ENCODE peak calls at places on chromosome 1, in eight cellular contexts. A is hepatocyte, O is mammary epithelial cell, M is tibial nerve, B is lower lobe of right lung, H is right atrium auricular region, Z is tibial artery, L is A549. G is an unnamed sample. For H3K4me1 and H3K9me3, the result is how much of the 10 kb centered on the place peaks cover.

GRCh38 chr1:63628607-63629006 is 35.4 kb downstream of the PGM1 start:
- DNase-seq in H (no peak), L (no peak), O (peak), Z (no peak), B (no peak), A (no peak), M (no peak), G (no peak)

GRCh38 chr1:153779781-153780541 is 4.8 kb downstream of the SLC27A3 start:
- DNase-seq in A (no peak), M (no peak), O (no peak), H (no peak), Z (no peak), B (peak), L (no peak), G (peak)

GRCh38 chr1:224170748-224171478 is 12.1 kb upstream of the DEGS1 start:
- DNase-seq in H (no peak), O (peak), B (peak), M (no peak), Z (no peak), A (no peak), L (peak), G (peak)

GRCh38 chr1:941588-942383 is 17.3 kb downstream of the NOC2L start:
- DNase-seq in M (no peak), L (peak), O (peak), B (peak), A (peak), Z (peak), H (peak), G (peak)

GRCh38 chr1:85398391-85399064 is 66.4 kb downstream of the DDAH1 start:
- DNase-seq in A (no peak), B (no peak), L (no peak), H (no peak), O (peak), M (no peak), Z (no peak), G (no peak)

GRCh38 chr1:116472431-116472961 is 98.3 kb downstream of the CD58 start:
- DNase-seq in L (no peak), Z (no peak), A (no peak), B (no peak), O (no peak), M (no peak), H (no peak), G (no peak)

GRCh38 chr1:156025873-156026272 is 5.1 kb upstream of the SSR2 start:
- DNase-seq in O (no peak), A (peak), L (peak), Z (no peak), M (no peak), H (no peak), B (peak), G (peak)

GRCh38 chr1:16608838-16609560 is 4.4 kb downstream of the NBPF1 start:
- DNase-seq in M (no peak), L (no peak), A (no peak), H (no peak), O (no peak), Z (no peak), B (no peak), G (no peak)

GRCh38 chr1:51282605-51283004 is 46.5 kb downstream of the RNF11 start:
- DNase-seq in M (no peak), A (no peak), L (no peak), Z (no peak), H (peak), B (no peak), O (no peak), G (no peak)

GRCh38 chr1:17028662-17029188 is 17.0 kb upstream of the ATP13A2 start:
- DNase-seq in H (no peak), Z (no peak), A (no peak), L (no peak), B (no peak), O (no peak), M (no peak), G (no peak)

GRCh38 chr1:22031214-22031962 is 21.1 kb upstream of the CDC42 start:
- DNase-seq in M (no peak), B (peak), A (peak), L (no peak), H (no peak), O (no peak), Z (no peak), G (peak)

GRCh38 chr1:117810553-117810952 is 118.9 kb downstream of the GDAP2 start:
- DNase-seq in O (no peak), H (no peak), B (no peak), M (no peak), A (no peak), Z (no peak), L (no peak), G (no peak)

GRCh38 chr1:240691521-240692338 is 79.8 kb upstream of the GREM2 start:
- DNase-seq in O (no peak), A (peak), L (peak), H (no peak), B (no peak), Z (no peak), M (no peak), G (peak)

GRCh38 chr1:183310753-183311465 is 107.3 kb downstream of the NMNAT2 start:
- DNase-seq in B (no peak), Z (no peak), H (peak), L (no peak), A (no peak), M (no peak), O (peak), G (no peak)

GRCh38 chr1:91166106-91166712 is 144.4 kb upstream of the ZNF644 start:
- DNase-seq in Z (no peak), M (no peak), B (peak), O (peak), L (peak), A (peak), H (peak), G (peak)

GRCh38 chr1:37073752-37074151 is 39.4 kb upstream of the GRIK3 start:
- DNase-seq in A (no peak), M (no peak), B (no peak), L (no peak), Z (no peak), H (no peak), O (no peak), G (no peak)

GRCh38 chr1:205199931-205200299 is 11.6 kb downstream of the DSTYK start:
- DNase-seq in M (no peak), A (no peak), H (no peak), O (no peak), B (no peak), Z (no peak), L (no peak), G (no peak)

GRCh38 chr1:15850450-15851079 is 3.1 kb downstream of the SPEN start:
- DNase-seq in O (peak), M (no peak), B (no peak), H (no peak), Z (no peak), A (peak), L (no peak), G (no peak)

GRCh38 chr1:225933072-225933471 is 7.9 kb downstream of the LEFTY2 start:
- DNase-seq in L (no peak), Z (no peak), M (no peak), O (peak), B (no peak), H (no peak), A (no peak), G (peak)

GRCh38 chr1:36482724-36483388 is at the start of gene CSF3R:
- DNase-seq in L (no peak), B (peak), O (no peak), M (no peak), Z (no peak), A (no peak), H (no peak), G (no peak)

GRCh38 chr1:89994805-89995594 is at the start of gene ZNF326:
- DNase-seq in Z (peak), M (peak), L (peak), H (peak), A (peak), B (peak), O (peak), G (peak)

DNA sequence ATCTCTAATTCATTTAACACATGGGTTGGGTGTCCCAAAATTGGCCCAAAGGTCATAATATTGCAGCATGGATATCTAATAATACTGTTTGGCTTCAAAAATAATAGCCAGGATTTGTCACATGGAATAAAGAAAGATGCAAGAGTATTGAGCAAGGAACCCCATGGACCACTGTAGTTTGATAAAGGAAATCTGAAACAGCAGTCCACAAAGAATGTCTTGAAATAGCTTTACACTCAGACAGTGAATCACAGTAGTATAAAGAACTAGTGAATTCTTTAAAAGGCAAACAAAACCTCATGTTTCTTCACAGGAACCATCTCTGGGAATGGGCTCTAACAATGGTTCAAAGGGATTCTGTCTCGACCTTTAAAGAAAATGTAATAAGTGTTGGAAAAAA is 576.1 kb upstream of the ZRANB2 start:
- DNase-seq in H (no peak), L (no peak), M (no peak), B (no peak), Z (no peak), A (no peak), O (no peak), G (peak)
- H3K4me1 ChIP-seq in H (under half), L (under half), M (under half), B (under half), Z (under half), A (under half), O (under half), G (under half)

GRCh38 chr1:158035014-158035413 is 41.6 kb downstream of the KIRREL1 start:
- DNase-seq in B (no peak), H (no peak), L (no peak), Z (no peak), A (no peak), O (no peak), M (no peak), G (no peak)

GRCh38 chr1:158039380-158039779 is 45.9 kb downstream of the KIRREL1 start:
- DNase-seq in L (no peak), O (no peak), B (no peak), Z (no peak), H (no peak), M (no peak), A (no peak), G (no peak)

GRCh38 chr1:158037876-158038359 is 44.5 kb downstream of the KIRREL1 start:
- DNase-seq in B (no peak), H (no peak), Z (no peak), A (no peak), L (no peak), M (no peak), O (peak), G (peak)

GRCh38 chr1:158035976-158036583 is 42.6 kb downstream of the KIRREL1 start:
- DNase-seq in Z (no peak), M (no peak), B (no peak), H (no peak), L (no peak), A (peak), O (peak), G (peak)

DNA sequence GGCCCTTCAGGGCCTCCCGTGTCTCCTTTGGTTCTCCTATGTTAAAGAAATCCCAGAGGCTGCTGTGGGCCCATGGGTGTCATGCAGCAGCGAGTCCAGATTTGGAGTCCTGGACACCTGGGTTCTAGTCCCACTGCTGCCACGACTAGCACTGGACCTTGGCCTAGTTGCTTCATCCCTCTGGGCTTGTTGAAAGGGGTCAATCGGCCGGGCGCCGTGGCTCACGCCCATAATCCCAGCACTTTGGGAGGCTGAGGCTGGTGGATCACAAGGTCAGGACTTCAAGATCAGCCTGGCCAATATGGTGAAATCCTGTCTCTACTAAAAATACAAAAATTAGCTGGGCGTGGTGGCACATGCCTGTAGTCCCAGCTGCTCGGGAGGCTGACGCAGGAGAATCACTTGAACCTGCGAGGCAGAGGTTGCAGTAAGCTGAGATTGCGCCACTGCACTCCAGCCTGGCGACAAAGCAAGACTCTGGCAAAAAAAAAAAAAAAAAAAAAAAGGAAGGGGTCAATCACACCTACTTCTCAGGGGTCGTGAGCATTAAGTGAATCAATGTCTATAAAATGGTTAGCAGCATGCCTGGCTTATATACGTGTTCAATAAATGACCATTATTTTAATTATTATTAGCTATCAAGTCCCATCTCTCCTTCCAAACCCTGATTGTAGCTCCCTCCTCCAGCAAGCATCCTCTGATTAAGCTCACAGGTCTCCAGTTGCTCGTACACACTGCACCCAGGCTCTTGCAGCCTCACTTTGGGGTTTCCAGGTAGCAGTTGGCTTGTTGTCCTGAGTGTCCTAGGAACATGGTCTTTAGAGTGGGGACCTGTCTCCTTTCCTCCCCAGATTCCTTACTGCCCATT is 43.8 kb downstream of the KIRREL1 start:
- DNase-seq in Z (no peak), L (no peak), H (no peak), B (no peak), A (no peak), O (no peak), M (no peak), G (no peak)
- H3K27ac ChIP-seq in Z (peak), L (peak), H (no peak), B (no peak), A (no peak), O (peak), M (no peak), G (no peak)

GRCh38 chr1:227635596-227635995 is 72.2 kb downstream of the ZNF678 start:
- DNase-seq in O (no peak), M (no peak), A (no peak), H (no peak), B (no peak), L (no peak), Z (no peak), G (no peak)
- H3K9me3 ChIP-seq in O (under half), M (under half), A (under half), H (half or more), B (half or more), L (half or more), Z (half or more), G (under half)

GRCh38 chr1:219505886-219506285 is 107.0 kb downstream of the ZC3H11B start:
- DNase-seq in O (no peak), H (no peak), Z (no peak), B (no peak), L (no peak), A (no peak), M (no peak), G (no peak)

GRCh38 chr1:219503549-219503948 is 109.4 kb downstream of the ZC3H11B start:
- DNase-seq in O (no peak), L (no peak), A (no peak), H (no peak), Z (no peak), M (no peak), B (no peak), G (no peak)

GRCh38 chr1:219507432-219507831 is 105.5 kb downstream of the ZC3H11B start:
- DNase-seq in M (no peak), L (no peak), H (no peak), A (peak), Z (no peak), O (no peak), B (no peak), G (no peak)

GRCh38 chr1:219506337-219506944 is 106.5 kb downstream of the ZC3H11B start:
- DNase-seq in O (no peak), M (no peak), H (no peak), A (peak), L (no peak), Z (no peak), B (no peak), G (no peak)
- H3K4me1 ChIP-seq in O (under half), M (under half), H (under half), A (under half), L (under half), Z (under half), B (under half), G (under half)

GRCh38 chr1:102630041-102630440 is 478.3 kb downstream of the COL11A1 start:
- DNase-seq in L (no peak), O (peak), M (no peak), A (no peak), B (no peak), Z (no peak), H (no peak), G (no peak)

GRCh38 chr1:102627145-102627544 is 481.2 kb downstream of the COL11A1 start:
- DNase-seq in Z (no peak), A (no peak), B (no peak), O (no peak), L (no peak), M (no peak), H (no peak), G (no peak)

DNA sequence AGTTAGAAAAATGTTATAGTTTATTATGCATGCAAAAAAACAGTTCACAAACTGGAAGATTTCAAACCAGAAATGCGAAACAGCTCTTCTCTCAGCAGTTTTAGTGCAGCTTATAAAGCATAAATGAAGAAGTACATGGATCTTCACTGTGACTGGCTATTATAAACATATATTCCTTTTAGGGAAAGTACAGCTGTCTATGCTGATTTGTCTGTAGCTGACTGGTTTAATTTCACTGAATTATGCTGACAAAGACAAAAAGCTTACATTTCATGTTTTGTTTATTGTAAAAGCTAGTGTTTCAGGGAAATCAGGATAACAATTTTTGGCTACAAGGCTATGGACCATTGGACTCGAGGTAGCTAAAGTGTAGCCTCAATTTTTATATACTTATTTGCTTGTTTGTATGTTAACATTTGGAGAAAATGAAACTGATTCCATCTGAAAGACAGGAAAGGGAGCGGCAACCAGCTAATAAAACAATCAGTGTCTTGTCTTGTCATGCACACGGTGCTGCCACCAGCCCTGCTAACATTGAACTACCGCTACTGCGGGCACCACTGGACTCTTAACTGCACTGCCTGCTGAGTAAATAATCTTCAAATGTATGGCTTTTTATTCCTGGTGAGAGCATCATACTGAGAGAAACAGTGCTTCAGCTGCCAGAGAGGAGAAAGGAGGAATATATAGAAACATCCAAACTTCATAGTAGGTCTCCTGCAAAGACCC is 480.1 kb downstream of the COL11A1 start:
- DNase-seq in L (no peak), Z (no peak), M (no peak), B (no peak), O (peak), A (peak), H (no peak), G (no peak)
- H3K27ac ChIP-seq in L (no peak), Z (no peak), M (no peak), B (no peak), O (peak), A (peak), H (no peak), G (no peak)

DNA sequence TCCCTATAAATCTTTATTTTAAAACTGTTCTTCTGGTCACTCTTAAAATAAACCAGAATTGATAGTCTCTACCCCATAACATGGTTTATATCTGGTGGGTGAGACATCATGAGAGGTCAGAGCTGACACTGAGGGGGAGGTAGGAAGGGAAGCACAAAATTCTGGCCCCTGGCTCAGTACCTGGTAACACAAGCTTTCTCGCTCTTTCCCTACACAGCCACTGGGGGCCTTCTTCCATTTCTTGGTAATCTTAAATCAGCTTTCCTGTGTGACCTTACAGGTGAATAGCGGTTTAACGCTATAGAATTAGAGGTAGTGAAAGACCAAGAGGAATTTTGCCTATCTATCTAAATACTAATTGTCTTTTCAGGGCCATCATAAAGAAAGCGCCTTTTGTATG is 5.4 kb downstream of the CRNN start:
- DNase-seq in H (no peak), L (no peak), Z (no peak), O (no peak), B (no peak), M (no peak), A (no peak), G (no peak)
- H3K9me3 ChIP-seq in H (under half), L (under half), Z (under half), O (under half), B (under half), M (under half), A (under half), G (under half)

G was measured in cardiac muscle cell.